ENCODE peak calls at places on chromosomes 2 and 18, in eight cellular contexts. One of them, this sample, is unnamed.

GRCh38 chr2:28004086-28004485 is 113.6 kb downstream of the BABAM2 start:
- DNase-seq in fibroblast of mammary gland: peak
- DNase-seq in mammary epithelial cell: peak
- DNase-seq in OCI-LY7: no peak
- DNase-seq in GM12864: no peak
- DNase-seq in foreskin fibroblast: peak
- DNase-seq in progenitor cell of endocrine pancreas: no peak
- DNase-seq in mucosa of descending colon: no peak
- DNase-seq in this sample: peak

GRCh38 chr2:73232471-73233153 is 427 bp downstream of the PRADC1 start:
- DNase-seq in fibroblast of mammary gland: no peak
- DNase-seq in mammary epithelial cell: no peak
- DNase-seq in OCI-LY7: peak
- DNase-seq in GM12864: no peak
- DNase-seq in foreskin fibroblast: no peak
- DNase-seq in progenitor cell of endocrine pancreas: no peak
- DNase-seq in mucosa of descending colon: peak
- DNase-seq in this sample: peak

GRCh38 chr2:54575379-54575888 is 119.3 kb downstream of the SPTBN1 start:
- DNase-seq in fibroblast of mammary gland: peak
- DNase-seq in mammary epithelial cell: peak
- DNase-seq in OCI-LY7: no peak
- DNase-seq in GM12864: no peak
- DNase-seq in foreskin fibroblast: no peak
- DNase-seq in progenitor cell of endocrine pancreas: no peak
- DNase-seq in mucosa of descending colon: no peak
- DNase-seq in this sample: no peak

GRCh38 chr2:174224665-174225288 is 23.6 kb downstream of the OLA1 start:
- DNase-seq in fibroblast of mammary gland: no peak
- DNase-seq in mammary epithelial cell: no peak
- DNase-seq in OCI-LY7: no peak
- DNase-seq in GM12864: no peak
- DNase-seq in foreskin fibroblast: no peak
- DNase-seq in progenitor cell of endocrine pancreas: no peak
- DNase-seq in mucosa of descending colon: no peak
- DNase-seq in this sample: no peak

GRCh38 chr18:2002178-2002577 is 569.1 kb downstream of the METTL4 start:
- DNase-seq in fibroblast of mammary gland: no peak
- DNase-seq in mammary epithelial cell: no peak
- DNase-seq in OCI-LY7: no peak
- DNase-seq in GM12864: no peak
- DNase-seq in foreskin fibroblast: no peak
- DNase-seq in progenitor cell of endocrine pancreas: no peak
- DNase-seq in mucosa of descending colon: no peak
- DNase-seq in this sample: no peak

GRCh38 chr18:78531637-78532036 is 448.0 kb upstream of the SALL3 start:
- DNase-seq in fibroblast of mammary gland: no peak
- DNase-seq in mammary epithelial cell: no peak
- DNase-seq in OCI-LY7: no peak
- DNase-seq in GM12864: no peak
- DNase-seq in foreskin fibroblast: no peak
- DNase-seq in progenitor cell of endocrine pancreas: no peak
- DNase-seq in mucosa of descending colon: no peak
- DNase-seq in this sample: no peak

GRCh38 chr18:79744625-79745024 is 53.1 kb upstream of the KCNG2 start:
- DNase-seq in fibroblast of mammary gland: no peak
- DNase-seq in mammary epithelial cell: no peak
- DNase-seq in OCI-LY7: no peak
- DNase-seq in GM12864: no peak
- DNase-seq in foreskin fibroblast: no peak
- DNase-seq in progenitor cell of endocrine pancreas: no peak
- DNase-seq in mucosa of descending colon: no peak
- DNase-seq in this sample: no peak

GRCh38 chr2:63301481-63301880 is 250.9 kb downstream of the OTX1 start:
- DNase-seq in fibroblast of mammary gland: peak
- DNase-seq in mammary epithelial cell: no peak
- DNase-seq in OCI-LY7: peak
- DNase-seq in GM12864: no peak
- DNase-seq in foreskin fibroblast: peak
- DNase-seq in progenitor cell of endocrine pancreas: no peak
- DNase-seq in mucosa of descending colon: no peak
- DNase-seq in this sample: no peak

GRCh38 chr2:13260401-13260800 is 543.7 kb downstream of the TRIB2 start:
- DNase-seq in fibroblast of mammary gland: no peak
- DNase-seq in mammary epithelial cell: peak
- DNase-seq in OCI-LY7: no peak
- DNase-seq in GM12864: no peak
- DNase-seq in foreskin fibroblast: no peak
- DNase-seq in progenitor cell of endocrine pancreas: peak
- DNase-seq in mucosa of descending colon: no peak
- DNase-seq in this sample: no peak

GRCh38 chr2:21657475-21657874 is 533.7 kb downstream of the TDRD15 start:
- DNase-seq in fibroblast of mammary gland: no peak
- DNase-seq in mammary epithelial cell: no peak
- DNase-seq in OCI-LY7: no peak
- DNase-seq in GM12864: no peak
- DNase-seq in foreskin fibroblast: no peak
- DNase-seq in progenitor cell of endocrine pancreas: no peak
- DNase-seq in mucosa of descending colon: no peak
- DNase-seq in this sample: no peak

GRCh38 chr2:216083464-216084279 is 2.0 kb downstream of the TMEM169 start:
- DNase-seq in fibroblast of mammary gland: peak
- DNase-seq in mammary epithelial cell: peak
- DNase-seq in OCI-LY7: no peak
- DNase-seq in GM12864: no peak
- DNase-seq in foreskin fibroblast: no peak
- DNase-seq in progenitor cell of endocrine pancreas: no peak
- DNase-seq in mucosa of descending colon: no peak
- DNase-seq in this sample: peak

GRCh38 chr2:219632758-219633101 is 5.3 kb downstream of the SLC4A3 start:
- DNase-seq in fibroblast of mammary gland: no peak
- DNase-seq in mammary epithelial cell: no peak
- DNase-seq in OCI-LY7: no peak
- DNase-seq in GM12864: no peak
- DNase-seq in foreskin fibroblast: no peak
- DNase-seq in progenitor cell of endocrine pancreas: no peak
- DNase-seq in mucosa of descending colon: no peak
- DNase-seq in this sample: peak

GRCh38 chr2:30541680-30542079 is 94.6 kb downstream of the LCLAT1 start:
- DNase-seq in fibroblast of mammary gland: no peak
- DNase-seq in mammary epithelial cell: no peak
- DNase-seq in OCI-LY7: no peak
- DNase-seq in GM12864: peak
- DNase-seq in foreskin fibroblast: no peak
- DNase-seq in progenitor cell of endocrine pancreas: no peak
- DNase-seq in mucosa of descending colon: no peak
- DNase-seq in this sample: no peak

GRCh38 chr2:85735691-85736090 is 18.1 kb upstream of the ATOH8 start:
- DNase-seq in fibroblast of mammary gland: no peak
- DNase-seq in mammary epithelial cell: no peak
- DNase-seq in OCI-LY7: no peak
- DNase-seq in GM12864: no peak
- DNase-seq in foreskin fibroblast: no peak
- DNase-seq in progenitor cell of endocrine pancreas: no peak
- DNase-seq in mucosa of descending colon: no peak
- DNase-seq in this sample: no peak

GRCh38 chr2:69253893-69254292 is 133.1 kb downstream of the GFPT1 start:
- DNase-seq in fibroblast of mammary gland: peak
- DNase-seq in mammary epithelial cell: peak
- DNase-seq in OCI-LY7: no peak
- DNase-seq in GM12864: no peak
- DNase-seq in foreskin fibroblast: peak
- DNase-seq in progenitor cell of endocrine pancreas: no peak
- DNase-seq in mucosa of descending colon: no peak
- DNase-seq in this sample: peak

GRCh38 chr2:1584691-1585485 is 159.4 kb downstream of the PXDN start:
- DNase-seq in fibroblast of mammary gland: peak
- DNase-seq in mammary epithelial cell: no peak
- DNase-seq in OCI-LY7: no peak
- DNase-seq in GM12864: no peak
- DNase-seq in foreskin fibroblast: no peak
- DNase-seq in progenitor cell of endocrine pancreas: no peak
- DNase-seq in mucosa of descending colon: no peak
- DNase-seq in this sample: peak

GRCh38 chr2:3770724-3771415 is 67.5 kb downstream of the DCDC2C start:
- DNase-seq in fibroblast of mammary gland: no peak
- DNase-seq in mammary epithelial cell: no peak
- DNase-seq in OCI-LY7: no peak
- DNase-seq in GM12864: no peak
- DNase-seq in foreskin fibroblast: no peak
- DNase-seq in progenitor cell of endocrine pancreas: no peak
- DNase-seq in mucosa of descending colon: no peak
- DNase-seq in this sample: no peak

GRCh38 chr2:110731064-110731463 is 1.3 kb upstream of the ACOXL start:
- DNase-seq in fibroblast of mammary gland: no peak
- DNase-seq in mammary epithelial cell: peak
- DNase-seq in OCI-LY7: peak
- DNase-seq in GM12864: no peak
- DNase-seq in foreskin fibroblast: no peak
- DNase-seq in progenitor cell of endocrine pancreas: no peak
- DNase-seq in mucosa of descending colon: no peak
- DNase-seq in this sample: no peak

GRCh38 chr2:231348173-231348572 is 47.3 kb upstream of the B3GNT7 start:
- DNase-seq in fibroblast of mammary gland: no peak
- DNase-seq in mammary epithelial cell: peak
- DNase-seq in OCI-LY7: no peak
- DNase-seq in GM12864: no peak
- DNase-seq in foreskin fibroblast: peak
- DNase-seq in progenitor cell of endocrine pancreas: no peak
- DNase-seq in mucosa of descending colon: no peak
- DNase-seq in this sample: no peak

GRCh38 chr2:1621041-1621440 is 123.3 kb downstream of the PXDN start:
- DNase-seq in fibroblast of mammary gland: no peak
- DNase-seq in mammary epithelial cell: no peak
- DNase-seq in OCI-LY7: no peak
- DNase-seq in GM12864: no peak
- DNase-seq in foreskin fibroblast: no peak
- DNase-seq in progenitor cell of endocrine pancreas: no peak
- DNase-seq in mucosa of descending colon: no peak
- DNase-seq in this sample: peak

GRCh38 chr2:26945991-26946750 is 24.3 kb upstream of the MAPRE3 start:
- DNase-seq in fibroblast of mammary gland: no peak
- DNase-seq in mammary epithelial cell: no peak
- DNase-seq in OCI-LY7: no peak
- DNase-seq in GM12864: no peak
- DNase-seq in foreskin fibroblast: no peak
- DNase-seq in progenitor cell of endocrine pancreas: no peak
- DNase-seq in mucosa of descending colon: no peak
- DNase-seq in this sample: no peak
- TF ChIP-seq CTCF in fibroblast of mammary gland: no peak
- TF ChIP-seq CTCF in mammary epithelial cell: no peak
- TF ChIP-seq CTCF in OCI-LY7: no peak
- TF ChIP-seq CTCF in GM12864: no peak
- TF ChIP-seq CTCF in foreskin fibroblast: no peak
- TF ChIP-seq CTCF in progenitor cell of endocrine pancreas: no peak
- TF ChIP-seq CTCF in mucosa of descending colon: no peak
- TF ChIP-seq CTCF in this sample: no peak

DNA sequence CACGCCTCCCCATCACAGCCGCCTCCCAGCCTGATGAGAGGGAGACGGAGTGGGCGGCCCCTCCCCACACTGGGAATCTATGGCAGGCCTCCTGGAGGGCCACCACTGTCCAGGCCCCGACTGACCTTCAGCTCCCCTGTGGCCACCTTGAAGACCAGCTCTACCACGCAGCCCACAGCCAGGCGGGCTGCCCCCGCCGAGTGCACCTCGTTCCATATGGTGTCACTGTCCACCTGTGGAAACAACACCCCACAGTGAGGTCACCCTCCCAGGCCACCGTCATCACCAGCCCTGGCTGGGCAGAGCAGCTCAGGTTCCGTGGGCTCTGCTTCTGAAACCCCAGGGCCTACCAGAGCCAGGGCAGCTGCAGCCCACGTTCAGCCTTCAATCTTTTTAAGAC is 242.0 kb downstream of the TWIST2 start:
- DNase-seq in fibroblast of mammary gland: no peak
- DNase-seq in mammary epithelial cell: no peak
- DNase-seq in OCI-LY7: no peak
- DNase-seq in GM12864: no peak
- DNase-seq in foreskin fibroblast: no peak
- DNase-seq in progenitor cell of endocrine pancreas: no peak
- DNase-seq in mucosa of descending colon: no peak
- DNase-seq in this sample: no peak
- TF ChIP-seq CTCF in fibroblast of mammary gland: no peak
- TF ChIP-seq CTCF in mammary epithelial cell: no peak
- TF ChIP-seq CTCF in OCI-LY7: no peak
- TF ChIP-seq CTCF in GM12864: peak
- TF ChIP-seq CTCF in foreskin fibroblast: no peak
- TF ChIP-seq CTCF in progenitor cell of endocrine pancreas: no peak
- TF ChIP-seq CTCF in mucosa of descending colon: no peak
- TF ChIP-seq CTCF in this sample: no peak

DNA sequence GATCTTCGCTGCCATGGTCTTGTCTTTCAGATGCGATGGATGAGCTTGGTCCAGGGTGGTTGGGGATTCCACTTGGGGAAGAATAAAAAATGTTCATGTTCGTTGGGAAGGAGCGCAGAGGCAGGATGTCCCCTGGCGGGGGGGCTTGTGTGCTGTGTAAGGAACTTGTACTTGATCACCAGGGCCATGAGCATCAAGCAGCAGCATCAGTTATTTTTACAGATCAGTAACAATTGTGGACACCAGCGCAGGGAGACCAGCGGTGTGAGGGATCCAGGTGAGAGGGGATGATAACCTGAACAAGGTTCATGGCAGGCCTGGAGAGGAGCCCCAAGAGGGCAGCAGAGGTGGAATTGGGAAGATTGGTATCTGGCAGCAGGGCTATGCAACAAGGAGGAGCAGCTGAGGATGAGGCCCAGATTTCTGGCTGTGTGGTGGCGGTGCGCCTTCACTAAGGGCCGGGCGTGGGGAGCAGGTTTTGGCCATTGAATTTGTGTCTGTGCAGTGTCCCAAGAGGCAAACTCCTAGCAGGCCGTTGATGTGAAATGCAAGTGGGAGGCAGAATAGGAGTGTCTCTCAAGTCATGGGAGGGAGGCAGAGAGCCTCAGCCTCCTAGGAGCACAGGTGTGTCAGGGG is 3.9 kb downstream of the CNNM3 start:
- DNase-seq in fibroblast of mammary gland: no peak
- DNase-seq in mammary epithelial cell: no peak
- DNase-seq in OCI-LY7: no peak
- DNase-seq in GM12864: no peak
- DNase-seq in foreskin fibroblast: no peak
- DNase-seq in progenitor cell of endocrine pancreas: no peak
- DNase-seq in mucosa of descending colon: no peak
- DNase-seq in this sample: peak
- TF ChIP-seq CTCF in fibroblast of mammary gland: no peak
- TF ChIP-seq CTCF in mammary epithelial cell: no peak
- TF ChIP-seq CTCF in OCI-LY7: peak
- TF ChIP-seq CTCF in GM12864: no peak
- TF ChIP-seq CTCF in foreskin fibroblast: no peak
- TF ChIP-seq CTCF in progenitor cell of endocrine pancreas: no peak
- TF ChIP-seq CTCF in mucosa of descending colon: no peak
- TF ChIP-seq CTCF in this sample: no peak

DNA sequence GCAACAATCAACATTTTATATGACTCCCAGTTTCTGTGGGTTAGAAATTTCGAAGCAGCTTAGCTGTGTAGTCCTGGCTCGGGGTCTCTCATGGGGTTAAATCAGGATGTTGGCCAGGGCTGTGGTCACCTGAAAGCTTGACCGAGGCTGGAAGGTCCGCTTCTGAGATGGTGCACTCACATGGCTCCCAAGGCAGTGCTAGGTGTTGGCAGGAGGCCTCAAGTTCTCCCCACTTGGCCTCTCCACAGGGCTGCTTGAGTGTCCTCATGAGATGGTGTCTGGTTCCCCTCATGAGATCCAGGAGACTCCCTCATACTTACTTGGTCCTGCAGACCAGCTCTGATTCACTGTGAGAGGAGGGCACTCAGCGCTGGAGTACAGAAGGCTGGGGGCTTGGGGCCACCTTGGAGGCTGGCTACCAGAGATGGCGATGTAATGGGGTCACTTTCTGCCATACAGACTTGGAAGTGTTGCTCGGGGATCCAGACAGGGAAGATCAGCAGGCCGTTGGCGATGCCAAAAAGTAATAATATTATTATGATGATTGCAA is 98.8 kb downstream of the INHBB start:
- DNase-seq in fibroblast of mammary gland: no peak
- DNase-seq in mammary epithelial cell: no peak
- DNase-seq in OCI-LY7: no peak
- DNase-seq in GM12864: no peak
- DNase-seq in foreskin fibroblast: no peak
- DNase-seq in progenitor cell of endocrine pancreas: no peak
- DNase-seq in mucosa of descending colon: no peak
- DNase-seq in this sample: peak
- TF ChIP-seq CTCF in fibroblast of mammary gland: no peak
- TF ChIP-seq CTCF in mammary epithelial cell: no peak
- TF ChIP-seq CTCF in OCI-LY7: no peak
- TF ChIP-seq CTCF in GM12864: no peak
- TF ChIP-seq CTCF in foreskin fibroblast: no peak
- TF ChIP-seq CTCF in progenitor cell of endocrine pancreas: no peak
- TF ChIP-seq CTCF in mucosa of descending colon: no peak
- TF ChIP-seq CTCF in this sample: no peak